ENCODE peak calls at places on chromosomes 13 and 19, in six cellular contexts. F, N, I, G, D and Y are unnamed samples.

GRCh38 chr19:55075366-55075998 is at the start of gene EPS8L1:
- DNase-seq in F (no peak), N (no peak), I (no peak), G (no peak), D (no peak), Y (no peak)

GRCh38 chr13:69997061-69997460 is 110.6 kb upstream of the ATXN8OS start:
- DNase-seq in F (no peak), N (no peak), I (no peak), G (no peak), D (no peak), Y (no peak)

GRCh38 chr13:39419866-39420265 is 183.1 kb downstream of the LHFPL6 start:
- DNase-seq in F (no peak), N (no peak), I (no peak), G (no peak), D (no peak), Y (no peak)

GRCh38 chr19:13002970-13003540 is 7.8 kb downstream of the NFIX start:
- DNase-seq in F (no peak), N (no peak), I (no peak), G (no peak), D (no peak), Y (peak)

GRCh38 chr13:106205871-106206270 is 329.6 kb downstream of the EFNB2 start:
- DNase-seq in F (no peak), N (no peak), I (no peak), G (no peak), D (no peak), Y (no peak)

GRCh38 chr19:16014923-16015804 is 61.1 kb upstream of the TPM4 start:
- DNase-seq in F (no peak), N (no peak), I (no peak), G (no peak), D (no peak), Y (no peak)

GRCh38 chr19:28377077-28377476 is 835.9 kb downstream of the UQCRFS1 start:
- DNase-seq in F (no peak), N (no peak), I (no peak), G (no peak), D (no peak), Y (no peak)

GRCh38 chr13:51283361-51283760 is 56.1 kb upstream of the SERPINE3 start:
- DNase-seq in F (no peak), N (no peak), I (no peak), G (no peak), D (no peak), Y (no peak)